ENCODE peak calls at places on chromosomes 12 and 14, in nine cellular contexts. R is A549, G is transverse colon, L is GM06990, X is epithelial cell of esophagus, M is nephron progenitor cell, J is mesothelial cell of epicardium, U is left lung, Y is pancreas. N is an unnamed sample.

GRCh38 chr12:108798551-108799221 is 58.7 kb downstream of the SSH1 start:
- DNase-seq in R (no peak), G (peak), L (no peak), X (peak), M (no peak), J (no peak), U (no peak), Y (peak), N (peak)

GRCh38 chr14:31206536-31207286 is 882 bp downstream of the HECTD1 start:
- DNase-seq in R (peak), G (peak), L (peak), X (peak), M (peak), J (peak), U (peak), Y (peak), N (no peak)

GRCh38 chr12:19419086-19419485 is 20.2 kb upstream of the AEBP2 start:
- DNase-seq in R (no peak), G (no peak), L (no peak), X (no peak), M (no peak), J (no peak), U (no peak), Y (no peak), N (no peak)

GRCh38 chr12:47307680-47308399 is 228.1 kb upstream of the AMIGO2 start:
- DNase-seq in R (peak), G (peak), L (peak), X (peak), M (peak), J (no peak), U (peak), Y (no peak), N (no peak)

GRCh38 chr12:8226355-8226754 is 1.1 kb downstream of the FAM90A1 start:
- DNase-seq in R (no peak), G (no peak), L (no peak), X (no peak), M (no peak), J (no peak), U (no peak), Y (no peak), N (no peak)

GRCh38 chr12:122013136-122013535 is 8.5 kb upstream of the BCL7A start:
- DNase-seq in R (no peak), G (no peak), L (no peak), X (no peak), M (no peak), J (no peak), U (no peak), Y (no peak), N (no peak)

GRCh38 chr12:102913453-102914226 is 3.4 kb downstream of the PAH start:
- DNase-seq in R (no peak), G (no peak), L (no peak), X (peak), M (no peak), J (no peak), U (no peak), Y (no peak), N (no peak)

GRCh38 chr12:113227169-113227568 is 5.9 kb downstream of the TPCN1 start:
- DNase-seq in R (no peak), G (no peak), L (no peak), X (no peak), M (no peak), J (no peak), U (no peak), Y (no peak), N (no peak)

GRCh38 chr12:120821878-120822277 is 82.3 kb downstream of the SPPL3 start:
- DNase-seq in R (no peak), G (no peak), L (no peak), X (no peak), M (no peak), J (no peak), U (no peak), Y (no peak), N (no peak)

GRCh38 chr14:105855893-105856675 is 329.7 kb downstream of the TMEM121 start:
- DNase-seq in R (no peak), G (peak), L (no peak), X (no peak), M (no peak), J (peak), U (peak), Y (peak), N (no peak)

GRCh38 chr12:58067610-58068387 is 126.4 kb downstream of the ATP23 start:
- DNase-seq in R (peak), G (no peak), L (no peak), X (peak), M (no peak), J (no peak), U (no peak), Y (no peak), N (no peak)

GRCh38 chr12:122646568-122647220 is 56.5 kb downstream of the HCAR2 start:
- DNase-seq in R (peak), G (no peak), L (peak), X (peak), M (no peak), J (no peak), U (no peak), Y (no peak), N (no peak)

GRCh38 chr14:26276757-26277156 is 321.1 kb downstream of the NOVA1 start:
- DNase-seq in R (peak), G (no peak), L (no peak), X (no peak), M (peak), J (no peak), U (no peak), Y (no peak), N (no peak)

GRCh38 chr12:20097561-20097960 is 270.8 kb upstream of the PDE3A start:
- DNase-seq in R (no peak), G (no peak), L (peak), X (no peak), M (no peak), J (no peak), U (no peak), Y (no peak), N (no peak)

GRCh38 chr12:53618340-53618739 is 7.8 kb downstream of the ATF7 start:
- DNase-seq in R (no peak), G (no peak), L (no peak), X (no peak), M (no peak), J (no peak), U (no peak), Y (no peak), N (no peak)

GRCh38 chr12:93960521-93960920 is 187.9 kb upstream of the PLXNC1 start:
- DNase-seq in R (no peak), G (no peak), L (no peak), X (no peak), M (no peak), J (no peak), U (no peak), Y (no peak), N (no peak)

GRCh38 chr14:101635238-101636080 is 74.2 kb downstream of the DIO3 start:
- DNase-seq in R (no peak), G (no peak), L (no peak), X (no peak), M (no peak), J (no peak), U (no peak), Y (no peak), N (no peak)

GRCh38 chr12:49208661-49209060 is 19.8 kb upstream of the TUBA1A start:
- DNase-seq in R (no peak), G (no peak), L (no peak), X (no peak), M (no peak), J (no peak), U (no peak), Y (no peak), N (no peak)

GRCh38 chr14:105123981-105124836 is 44.4 kb downstream of the JAG2 start:
- DNase-seq in R (no peak), G (peak), L (no peak), X (no peak), M (no peak), J (peak), U (no peak), Y (no peak), N (no peak)

GRCh38 chr12:92078167-92079053 is 67.2 kb downstream of the BTG1 start:
- DNase-seq in R (peak), G (peak), L (no peak), X (peak), M (no peak), J (no peak), U (no peak), Y (no peak), N (no peak)

GRCh38 chr12:13941258-13942249 is 39.8 kb downstream of the GRIN2B start:
- DNase-seq in R (peak), G (peak), L (no peak), X (peak), M (peak), J (no peak), U (no peak), Y (peak), N (no peak)
- TF ChIP-seq CTCF in R (peak), G (no peak), L (peak), X (peak), M (peak), J (no peak), U (no peak), Y (peak), N (no peak)

GRCh38 chr12:115319641-115320040 is 635.7 kb upstream of the TBX3 start:
- DNase-seq in R (no peak), G (no peak), L (no peak), X (no peak), M (no peak), J (no peak), U (no peak), Y (no peak), N (no peak)

GRCh38 chr12:115320451-115320850 is 636.5 kb upstream of the TBX3 start:
- DNase-seq in R (no peak), G (no peak), L (no peak), X (no peak), M (no peak), J (no peak), U (no peak), Y (no peak), N (no peak)

GRCh38 chr12:115323223-115323905 is 639.4 kb upstream of the TBX3 start:
- DNase-seq in R (no peak), G (no peak), L (no peak), X (peak), M (no peak), J (no peak), U (no peak), Y (no peak), N (no peak)

GRCh38 chr12:115322275-115322674 is 638.3 kb upstream of the TBX3 start:
- DNase-seq in R (no peak), G (no peak), L (peak), X (peak), M (no peak), J (no peak), U (no peak), Y (no peak), N (no peak)

GRCh38 chr12:115320967-115321366 is 637.0 kb upstream of the TBX3 start:
- DNase-seq in R (no peak), G (no peak), L (no peak), X (no peak), M (no peak), J (no peak), U (no peak), Y (no peak), N (peak)
- TF ChIP-seq CTCF in R (no peak), G (no peak), L (no peak), X (no peak), M (no peak), J (no peak), U (no peak), Y (no peak), N (no peak)

GRCh38 chr12:23885396-23885795 is 64.1 kb downstream of the SOX5 start:
- DNase-seq in R (no peak), G (no peak), L (no peak), X (no peak), M (no peak), J (no peak), U (no peak), Y (no peak), N (no peak)

GRCh38 chr12:23888396-23889068 is 60.9 kb downstream of the SOX5 start:
- DNase-seq in R (no peak), G (no peak), L (no peak), X (no peak), M (no peak), J (no peak), U (no peak), Y (no peak), N (no peak)

GRCh38 chr12:23887055-23887835 is 62.2 kb downstream of the SOX5 start:
- DNase-seq in R (no peak), G (no peak), L (no peak), X (peak), M (no peak), J (no peak), U (no peak), Y (no peak), N (no peak)

GRCh38 chr12:23880988-23881387 is 68.5 kb downstream of the SOX5 start:
- DNase-seq in R (no peak), G (no peak), L (no peak), X (no peak), M (no peak), J (no peak), U (no peak), Y (no peak), N (no peak)

GRCh38 chr12:23884909-23885308 is 64.6 kb downstream of the SOX5 start:
- DNase-seq in R (no peak), G (no peak), L (no peak), X (no peak), M (no peak), J (no peak), U (no peak), Y (no peak), N (no peak)
- TF ChIP-seq CTCF in R (no peak), G (no peak), L (no peak), X (no peak), M (no peak), J (no peak), U (no peak), Y (no peak), N (no peak)

GRCh38 chr14:102782974-102783373 is 5.7 kb downstream of the TRAF3 start:
- DNase-seq in R (no peak), G (no peak), L (no peak), X (no peak), M (no peak), J (no peak), U (no peak), Y (no peak), N (no peak)

GRCh38 chr14:102785598-102785963 is 8.3 kb downstream of the TRAF3 start:
- DNase-seq in R (no peak), G (no peak), L (no peak), X (no peak), M (no peak), J (no peak), U (no peak), Y (no peak), N (no peak)

GRCh38 chr14:102781063-102781462 is 3.8 kb downstream of the TRAF3 start:
- DNase-seq in R (no peak), G (no peak), L (no peak), X (no peak), M (no peak), J (no peak), U (no peak), Y (no peak), N (no peak)

GRCh38 chr14:102786758-102787157 is 9.5 kb downstream of the TRAF3 start:
- DNase-seq in R (no peak), G (no peak), L (no peak), X (peak), M (no peak), J (no peak), U (no peak), Y (no peak), N (no peak)

GRCh38 chr14:102784892-102785597 is 7.8 kb downstream of the TRAF3 start:
- DNase-seq in R (no peak), G (no peak), L (no peak), X (no peak), M (no peak), J (no peak), U (no peak), Y (no peak), N (no peak)
- TF ChIP-seq CTCF in R (no peak), G (no peak), L (no peak), X (no peak), M (no peak), J (no peak), U (no peak), Y (no peak), N (no peak)

GRCh38 chr12:2363836-2364565 is 311.2 kb downstream of the CACNA1C start:
- DNase-seq in R (no peak), G (peak), L (no peak), X (no peak), M (no peak), J (no peak), U (no peak), Y (no peak), N (no peak)

GRCh38 chr12:2358986-2359658 is 306.3 kb downstream of the CACNA1C start:
- DNase-seq in R (no peak), G (no peak), L (no peak), X (no peak), M (no peak), J (no peak), U (no peak), Y (no peak), N (no peak)

GRCh38 chr12:2359725-2360629 is 307.2 kb downstream of the CACNA1C start:
- DNase-seq in R (no peak), G (no peak), L (no peak), X (no peak), M (no peak), J (no peak), U (no peak), Y (no peak), N (no peak)

GRCh38 chr12:2364566-2365165 is 311.9 kb downstream of the CACNA1C start:
- DNase-seq in R (no peak), G (no peak), L (no peak), X (peak), M (no peak), J (no peak), U (no peak), Y (no peak), N (no peak)

GRCh38 chr12:2360630-2361170 is 307.9 kb downstream of the CACNA1C start:
- DNase-seq in R (no peak), G (no peak), L (no peak), X (no peak), M (no peak), J (no peak), U (no peak), Y (peak), N (no peak)
- TF ChIP-seq CTCF in R (no peak), G (no peak), L (no peak), X (no peak), M (peak), J (peak), U (no peak), Y (no peak), N (no peak)

DNA sequence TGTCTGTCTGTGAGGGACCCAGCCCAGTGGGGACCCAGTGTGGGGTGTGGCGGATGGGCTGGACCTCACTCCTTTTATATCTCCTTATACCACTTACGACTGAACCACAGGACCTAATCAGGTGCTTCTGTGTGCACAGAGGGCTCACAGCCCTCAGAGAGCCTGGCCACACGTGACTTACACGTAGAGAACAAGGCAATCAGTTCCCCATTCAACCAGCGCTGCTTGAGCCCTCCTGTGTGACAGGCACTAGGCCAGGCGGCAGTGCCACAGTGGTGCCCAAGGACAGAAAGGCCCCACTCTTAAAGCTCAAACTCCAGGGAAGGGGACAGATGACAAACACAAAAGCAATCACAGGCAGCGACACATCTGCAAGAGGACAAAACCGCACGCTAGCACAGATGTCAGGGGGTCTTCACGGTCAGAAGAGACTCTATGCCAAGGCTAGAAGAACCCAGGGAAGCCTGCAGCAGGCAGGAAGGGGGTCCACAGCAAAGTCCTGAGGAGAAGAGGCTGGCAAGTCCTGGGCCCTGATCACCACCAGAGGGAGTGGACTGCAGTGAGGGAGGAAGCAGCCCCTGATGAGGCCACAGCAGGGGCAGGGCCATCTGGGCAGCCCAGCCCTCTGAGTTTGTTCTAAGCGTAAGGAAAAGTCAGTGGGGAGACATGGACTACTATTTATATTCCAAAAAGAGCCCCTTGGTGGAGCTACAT is 39.3 kb downstream of the SETD3 start:
- DNase-seq in R (peak), G (no peak), L (no peak), X (no peak), M (peak), J (no peak), U (no peak), Y (no peak), N (no peak)
- TF ChIP-seq CTCF in R (no peak), G (no peak), L (peak), X (peak), M (peak), J (no peak), U (no peak), Y (no peak), N (no peak)